ENCODE peak calls at places on chromosomes 11 and 22, in four cellular contexts. R is stomach, N is right lobe of liver, X is left ventricle myocardium inferior. A is an unnamed sample. For H3K4me1, the result is how much of the 10 kb centered on the place peaks cover.

GRCh38 chr11:120929664-120930154 is 94.2 kb upstream of the TBCEL start:
- DNase-seq in X (peak), N (no peak), R (peak), A (no peak)

GRCh38 chr11:126366064-126366822 is 10.8 kb downstream of the ST3GAL4 start:
- DNase-seq in R (no peak), N (no peak), X (peak), A (peak)

GRCh38 chr11:2262301-2263011 is 7.9 kb downstream of the ASCL2 start:
- DNase-seq in N (no peak), X (no peak), R (no peak), A (no peak)

GRCh38 chr11:450809-451451 is 851 bp downstream of the PTDSS2 start:
- DNase-seq in N (peak), R (peak), X (peak), A (peak)

GRCh38 chr11:45585205-45585604 is 80.2 kb downstream of the CHST1 start:
- DNase-seq in X (no peak), N (no peak), R (no peak), A (no peak)

GRCh38 chr11:126400019-126400962 is 44.8 kb downstream of the ST3GAL4 start:
- DNase-seq in N (no peak), R (no peak), X (no peak), A (no peak)

GRCh38 chr11:46327829-46328228 is 19.4 kb upstream of the DGKZ start:
- DNase-seq in X (no peak), R (no peak), N (no peak), A (no peak)

GRCh38 chr11:119625206-119625988 is 103.6 kb downstream of the NECTIN1 start:
- DNase-seq in X (no peak), R (no peak), N (no peak), A (no peak)

GRCh38 chr11:124800226-124800929 is at the start of gene MSANTD2:
- DNase-seq in N (peak), R (peak), X (peak), A (peak)

GRCh38 chr11:130831506-130832385 is 84.5 kb downstream of the SNX19 start:
- DNase-seq in X (no peak), R (no peak), N (no peak), A (no peak)

GRCh38 chr11:16632295-16633200 is 105.9 kb upstream of the C11orf58 start:
- DNase-seq in R (no peak), N (no peak), X (no peak), A (no peak)

GRCh38 chr11:75236062-75236461 is 4.5 kb upstream of the TPBGL start:
- DNase-seq in X (no peak), R (peak), N (no peak), A (no peak)

GRCh38 chr11:75734491-75735180 is 17.0 kb downstream of the MOGAT2 start:
- DNase-seq in X (no peak), N (peak), R (peak), A (no peak)

GRCh38 chr22:31333648-31334047 is 12.5 kb downstream of the PATZ1 start:
- DNase-seq in X (no peak), R (no peak), N (no peak), A (no peak)

GRCh38 chr11:30917859-30918478 is 331.8 kb upstream of the MPPED2 start:
- DNase-seq in X (no peak), N (no peak), R (no peak), A (no peak)

GRCh38 chr11:87573708-87574107 is 536.0 kb downstream of the TMEM135 start:
- DNase-seq in X (no peak), N (no peak), R (no peak), A (no peak)

GRCh38 chr11:12388171-12388570 is 10.8 kb downstream of the PARVA start:
- DNase-seq in R (no peak), X (no peak), N (no peak), A (no peak)

GRCh38 chr22:38829485-38829884 is 14.3 kb downstream of the NPTXR start:
- DNase-seq in N (no peak), R (no peak), X (no peak), A (no peak)

GRCh38 chr11:74397531-74398243 is 546 bp downstream of the PGM2L1 start:
- DNase-seq in X (no peak), R (peak), N (no peak), A (peak)

GRCh38 chr22:50193621-50194020 is 7.2 kb upstream of the SELENOO start:
- DNase-seq in R (no peak), X (no peak), N (no peak), A (no peak)

GRCh38 chr11:78653294-78653909 is 78.7 kb upstream of the NARS2 start:
- DNase-seq in R (no peak), N (no peak), X (no peak), A (no peak)

GRCh38 chr11:44096360-44097188 is 1.1 kb downstream of the EXT2 start:
- DNase-seq in N (no peak), R (no peak), X (no peak), A (no peak)

GRCh38 chr11:11401960-11402359 is 48.9 kb upstream of the CSNK2A3 start:
- DNase-seq in R (no peak), X (no peak), N (no peak), A (no peak)

GRCh38 chr11:898160-898517 is 12.5 kb downstream of the CHID1 start:
- DNase-seq in R (no peak), X (no peak), N (no peak), A (no peak)

GRCh38 chr11:117720061-117720511 is 76.9 kb downstream of the DSCAML1 start:
- DNase-seq in R (no peak), N (no peak), X (no peak), A (peak)

DNA sequence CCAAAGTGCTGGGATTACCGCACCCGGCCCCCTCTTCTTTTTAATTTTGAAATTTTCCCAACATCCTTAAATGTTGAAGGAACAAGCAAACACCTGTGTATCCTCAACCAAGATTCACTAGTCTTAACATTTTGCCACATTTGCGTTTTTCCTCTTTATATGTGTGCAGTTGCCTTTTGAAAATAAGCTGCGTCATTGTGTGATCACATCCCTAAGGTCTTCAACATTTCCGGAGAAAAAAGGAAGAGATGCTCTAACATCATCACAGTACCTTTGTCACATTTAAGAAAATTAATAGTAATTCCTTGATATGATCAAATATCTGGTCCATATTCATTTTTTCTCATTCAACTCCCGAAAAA is 7.5 kb downstream of the FADS2 start:
- DNase-seq in X (no peak), N (no peak), R (no peak), A (no peak)
- H3K4me1 ChIP-seq in X (half or more), N (under half), R (under half), A (under half)

DNA sequence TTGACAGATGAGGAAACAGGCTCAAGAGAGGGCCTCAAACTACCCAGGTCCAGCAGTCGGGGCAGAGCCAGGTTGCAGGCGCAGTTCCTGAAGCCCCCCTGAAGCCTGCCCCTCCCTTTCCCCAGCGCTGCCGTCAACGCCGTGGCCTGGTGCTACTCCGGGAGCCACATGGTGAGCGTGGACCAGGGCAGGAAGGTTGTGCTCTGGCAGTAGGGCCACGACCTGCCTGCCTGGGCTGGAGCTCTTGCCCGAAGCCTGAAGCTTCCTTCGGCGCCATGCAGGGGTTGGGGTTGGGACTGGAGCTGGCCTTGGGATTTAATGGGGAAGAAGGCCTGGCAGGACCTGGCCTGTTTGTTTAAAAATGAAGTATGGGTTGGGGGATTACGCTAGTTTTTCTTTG is 15.0 kb downstream of the ATG16L2 start:
- DNase-seq in N (no peak), X (no peak), R (no peak), A (no peak)
- H3K27ac ChIP-seq in N (no peak), X (peak), R (no peak), A (no peak)

DNA sequence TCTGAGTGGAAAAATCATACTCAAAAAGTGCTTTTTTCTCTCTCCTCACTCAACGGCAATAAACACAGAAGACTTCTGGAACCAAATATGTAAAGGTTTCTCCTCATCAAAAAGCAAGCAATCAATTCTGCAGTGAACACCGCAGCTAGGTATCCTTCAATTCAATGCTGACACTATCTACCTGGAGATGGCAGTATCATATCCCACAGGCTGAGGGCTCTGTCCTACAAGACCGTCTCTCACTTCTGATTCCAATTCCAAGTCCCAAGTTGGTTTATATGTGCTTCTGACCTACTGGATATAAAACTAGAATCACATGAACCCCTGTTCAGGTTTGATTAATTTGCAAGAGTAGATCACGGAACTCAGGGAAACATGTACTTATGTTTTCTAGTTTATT is 59.7 kb upstream of the LUZP2 start:
- DNase-seq in X (no peak), N (no peak), R (no peak), A (no peak)
- TF ChIP-seq CTCF in X (no peak), N (no peak), R (no peak), A (no peak)

GRCh38 chr11:35033011-35033410 is 106.0 kb upstream of the CD44 start:
- DNase-seq in X (no peak), R (no peak), N (no peak), A (peak)
- H3K4me1 ChIP-seq in X (under half), R (under half), N (under half), A (under half)

DNA sequence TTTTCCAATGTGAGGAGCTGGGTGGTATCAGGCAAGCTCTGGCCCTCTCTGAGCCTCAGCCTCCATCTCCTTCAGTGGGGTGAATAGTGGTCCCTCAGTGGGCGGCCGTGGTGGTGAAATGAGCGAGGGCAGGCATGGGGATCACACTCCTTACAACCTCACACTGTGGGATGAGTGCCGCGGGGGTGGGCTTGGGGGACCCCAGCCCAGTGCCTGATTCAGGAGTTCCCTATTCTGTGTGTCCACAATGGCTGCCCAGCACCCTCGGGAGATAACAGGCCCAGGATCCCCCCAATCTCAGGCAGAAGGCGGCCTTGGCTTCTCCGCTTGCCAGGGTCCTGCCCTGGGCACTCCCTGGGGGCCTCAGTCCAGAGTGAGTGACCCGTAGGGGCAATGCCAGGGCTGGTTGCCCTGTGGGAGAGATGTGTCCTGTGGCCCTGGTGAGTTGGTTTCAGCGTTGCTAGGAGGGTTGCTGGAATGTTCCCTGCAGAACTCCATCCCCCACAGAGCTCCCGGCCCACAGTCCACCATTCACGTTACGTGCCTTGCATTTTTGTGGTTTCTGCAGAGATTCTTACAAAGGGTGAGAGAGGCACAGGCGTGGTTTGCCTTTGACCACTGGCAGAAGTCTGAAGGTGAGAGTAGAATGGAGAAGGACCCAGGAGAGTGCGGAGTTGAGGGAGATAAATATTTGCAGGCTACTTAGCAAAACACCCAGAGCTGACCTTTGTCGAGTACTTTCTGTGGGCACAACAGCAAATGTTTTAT is 2.9 kb downstream of the ALDH3B1 start:
- DNase-seq in N (no peak), R (no peak), X (no peak), A (peak)
- H3K27ac ChIP-seq in N (no peak), R (peak), X (no peak), A (peak)

DNA sequence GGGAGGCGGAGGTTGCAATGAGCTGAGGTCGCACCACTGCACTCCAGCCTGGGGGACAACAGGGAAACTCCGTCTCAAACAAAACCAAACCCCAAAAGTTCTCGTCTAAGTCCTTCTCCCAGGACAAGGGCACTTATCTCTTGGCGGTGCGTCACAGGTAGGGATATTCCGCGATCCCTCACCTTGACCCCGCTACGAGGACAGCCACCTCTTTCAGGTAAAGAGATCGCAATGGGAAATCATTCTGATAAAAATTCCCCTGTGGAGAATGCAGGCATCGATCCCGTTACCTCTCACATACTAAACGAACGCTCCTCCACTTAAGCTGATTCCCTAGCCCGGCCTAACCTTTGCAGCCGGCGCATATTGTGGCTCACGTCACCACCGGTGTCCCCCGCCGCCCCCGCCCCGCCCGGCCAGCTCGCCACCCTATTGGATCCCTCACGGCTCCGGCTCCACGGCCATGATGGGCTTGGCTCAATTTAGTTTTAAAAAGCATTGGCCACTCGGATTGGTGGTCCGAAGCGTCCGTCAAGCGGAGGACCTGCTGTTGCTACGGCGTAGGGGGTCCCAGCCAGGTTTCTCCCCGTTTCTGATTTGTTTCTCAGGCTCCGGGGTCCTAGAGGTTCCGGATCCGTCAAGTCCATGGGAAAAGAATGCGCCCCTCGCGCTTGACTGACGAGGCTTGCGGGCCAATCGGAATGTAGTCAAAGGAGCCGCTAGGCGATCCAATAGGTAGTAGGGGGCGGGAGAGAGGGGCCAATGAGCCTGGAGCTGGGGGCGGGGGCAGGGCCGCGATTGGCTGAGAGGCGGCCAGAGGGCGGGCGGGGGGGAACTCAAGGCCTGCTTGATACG is 439 bp upstream of the PPP6R3 start:
- DNase-seq in R (peak), X (peak), N (peak), A (peak)
- TF ChIP-seq CTCF in R (no peak), X (no peak), N (no peak), A (no peak)

GRCh38 chr11:3854660-3854976 is 846 bp upstream of the STIM1 start:
- DNase-seq in R (no peak), X (no peak), N (no peak), A (no peak)
- H3K4me1 ChIP-seq in R (under half), X (half or more), N (under half), A (under half)

DNA sequence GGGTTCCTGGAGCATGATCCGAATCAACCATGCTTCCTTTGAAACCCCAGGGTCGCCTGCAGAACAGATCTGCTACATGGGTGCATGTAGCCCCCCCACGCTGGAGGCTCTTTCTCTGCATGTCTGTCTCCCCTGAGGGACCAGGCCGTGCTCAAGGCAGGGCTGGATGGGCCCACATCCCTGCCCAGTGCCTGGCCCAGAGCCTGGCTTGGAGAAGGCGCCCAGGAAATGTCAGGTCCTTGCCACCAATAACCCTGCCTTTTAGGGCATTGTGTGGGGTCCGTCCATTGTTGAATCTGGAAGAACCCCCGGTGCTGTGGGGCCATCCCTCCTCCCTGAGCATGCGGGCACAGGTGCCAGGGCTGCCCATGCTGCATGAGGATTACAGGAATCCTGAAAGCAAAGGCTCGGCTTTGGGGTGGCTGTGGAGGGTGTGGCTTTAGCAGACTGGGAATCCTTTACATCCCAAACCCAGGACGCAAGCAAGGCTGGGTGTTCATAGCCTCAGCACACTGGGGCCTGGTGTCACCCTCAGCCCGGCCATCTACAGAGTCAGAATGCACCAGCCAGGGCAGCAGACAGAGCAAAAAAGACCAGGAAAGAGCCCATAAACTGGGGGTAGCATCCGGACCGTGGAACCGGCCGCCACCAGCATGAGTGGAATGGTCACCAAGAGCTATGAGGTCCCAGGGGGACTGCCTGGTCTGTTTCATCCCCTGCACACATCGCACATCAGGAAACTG is 48.2 kb downstream of the RTL6 start:
- DNase-seq in X (no peak), R (peak), N (no peak), A (peak)
- H3K27ac ChIP-seq in X (no peak), R (no peak), N (no peak), A (no peak)

DNA sequence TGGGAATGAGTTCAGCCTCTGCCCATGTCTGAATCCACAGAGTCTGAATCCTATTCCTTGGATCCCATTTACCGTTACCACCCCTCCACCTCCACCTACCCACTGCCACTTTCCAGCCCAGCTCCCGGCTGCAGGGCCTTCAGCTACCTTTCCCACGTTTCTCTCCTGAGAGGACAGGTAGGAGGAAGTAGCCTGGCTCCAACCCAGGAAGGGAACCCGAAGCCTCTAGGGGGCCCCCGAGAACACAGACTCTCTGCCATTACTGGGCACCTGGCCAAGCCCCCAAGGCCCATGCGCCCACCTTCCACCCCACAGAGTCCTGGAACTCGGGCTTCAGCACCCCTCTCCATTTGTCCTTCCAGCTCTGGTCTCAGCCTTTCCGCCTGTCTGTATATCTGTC is 101.9 kb upstream of the LMO1 start:
- DNase-seq in X (no peak), N (no peak), R (no peak), A (peak)
- TF ChIP-seq CTCF in X (no peak), N (no peak), R (no peak), A (no peak)